ENCODE peak calls at places on chromosomes 16 and 17, in nine cellular contexts. One of them, this sample, is unnamed.

GRCh38 chr16:18932243-18932997 is 6.2 kb upstream of the SMG1 start:
- DNase-seq in fibroblast of lung: peak
- DNase-seq in WERI-Rb-1: no peak
- DNase-seq in Peyer's patch: no peak
- DNase-seq in cardiac muscle cell: peak
- DNase-seq in HCT116: no peak
- DNase-seq in left ventricle myocardium inferior: no peak
- DNase-seq in neural progenitor cell: peak
- DNase-seq in astrocyte: peak
- DNase-seq in this sample: no peak

GRCh38 chr16:89397331-89397861 is 93.0 kb downstream of the ANKRD11 start:
- DNase-seq in astrocyte: no peak
- DNase-seq in WERI-Rb-1: no peak
- DNase-seq in fibroblast of lung: no peak
- DNase-seq in cardiac muscle cell: no peak
- DNase-seq in Peyer's patch: no peak
- DNase-seq in neural progenitor cell: no peak
- DNase-seq in left ventricle myocardium inferior: no peak
- DNase-seq in HCT116: no peak
- DNase-seq in this sample: no peak

GRCh38 chr17:2239882-2240430 is 63.6 kb downstream of the SMG6 start:
- DNase-seq in fibroblast of lung: peak
- DNase-seq in cardiac muscle cell: no peak
- DNase-seq in Peyer's patch: no peak
- DNase-seq in WERI-Rb-1: no peak
- DNase-seq in left ventricle myocardium inferior: peak
- DNase-seq in neural progenitor cell: no peak
- DNase-seq in HCT116: no peak
- DNase-seq in astrocyte: peak
- DNase-seq in this sample: no peak

GRCh38 chr16:64469906-64470702 is 651.8 kb downstream of the CDH11 start:
- DNase-seq in cardiac muscle cell: peak
- DNase-seq in WERI-Rb-1: no peak
- DNase-seq in HCT116: no peak
- DNase-seq in left ventricle myocardium inferior: peak
- DNase-seq in Peyer's patch: no peak
- DNase-seq in neural progenitor cell: peak
- DNase-seq in astrocyte: no peak
- DNase-seq in fibroblast of lung: no peak
- DNase-seq in this sample: no peak

GRCh38 chr17:77141846-77142449 is 1.2 kb downstream of the SEC14L1 start:
- DNase-seq in cardiac muscle cell: no peak
- DNase-seq in fibroblast of lung: peak
- DNase-seq in Peyer's patch: no peak
- DNase-seq in HCT116: no peak
- DNase-seq in neural progenitor cell: no peak
- DNase-seq in left ventricle myocardium inferior: no peak
- DNase-seq in astrocyte: peak
- DNase-seq in WERI-Rb-1: no peak
- DNase-seq in this sample: no peak

GRCh38 chr16:8847623-8848022 is 21.2 kb downstream of the CARHSP1 start:
- DNase-seq in astrocyte: no peak
- DNase-seq in fibroblast of lung: no peak
- DNase-seq in HCT116: no peak
- DNase-seq in Peyer's patch: peak
- DNase-seq in neural progenitor cell: no peak
- DNase-seq in WERI-Rb-1: no peak
- DNase-seq in cardiac muscle cell: no peak
- DNase-seq in left ventricle myocardium inferior: no peak
- DNase-seq in this sample: no peak

GRCh38 chr17:2711608-2712299 is at the start of gene CLUH:
- DNase-seq in cardiac muscle cell: peak
- DNase-seq in fibroblast of lung: peak
- DNase-seq in WERI-Rb-1: peak
- DNase-seq in left ventricle myocardium inferior: peak
- DNase-seq in Peyer's patch: peak
- DNase-seq in neural progenitor cell: peak
- DNase-seq in astrocyte: peak
- DNase-seq in HCT116: peak
- DNase-seq in this sample: peak

GRCh38 chr17:15894913-15895658 is 49.8 kb upstream of the ADORA2B start:
- DNase-seq in HCT116: no peak
- DNase-seq in Peyer's patch: no peak
- DNase-seq in astrocyte: no peak
- DNase-seq in fibroblast of lung: no peak
- DNase-seq in neural progenitor cell: no peak
- DNase-seq in left ventricle myocardium inferior: no peak
- DNase-seq in cardiac muscle cell: no peak
- DNase-seq in WERI-Rb-1: no peak
- DNase-seq in this sample: no peak

GRCh38 chr16:10240854-10241613 is 58.8 kb upstream of the GRIN2A start:
- DNase-seq in Peyer's patch: no peak
- DNase-seq in astrocyte: peak
- DNase-seq in fibroblast of lung: peak
- DNase-seq in neural progenitor cell: no peak
- DNase-seq in WERI-Rb-1: no peak
- DNase-seq in HCT116: no peak
- DNase-seq in left ventricle myocardium inferior: no peak
- DNase-seq in cardiac muscle cell: no peak
- DNase-seq in this sample: no peak

GRCh38 chr17:37475713-37476420 is 13.8 kb upstream of the DUSP14 start:
- DNase-seq in HCT116: no peak
- DNase-seq in cardiac muscle cell: no peak
- DNase-seq in astrocyte: no peak
- DNase-seq in fibroblast of lung: no peak
- DNase-seq in neural progenitor cell: no peak
- DNase-seq in left ventricle myocardium inferior: no peak
- DNase-seq in WERI-Rb-1: no peak
- DNase-seq in Peyer's patch: no peak
- DNase-seq in this sample: no peak

GRCh38 chr17:5364156-5364555 is 55.3 kb downstream of the NUP88 start:
- DNase-seq in astrocyte: peak
- DNase-seq in HCT116: no peak
- DNase-seq in neural progenitor cell: no peak
- DNase-seq in left ventricle myocardium inferior: no peak
- DNase-seq in Peyer's patch: no peak
- DNase-seq in WERI-Rb-1: no peak
- DNase-seq in fibroblast of lung: peak
- DNase-seq in cardiac muscle cell: no peak
- DNase-seq in this sample: no peak

GRCh38 chr16:23124315-23124714 is 24.9 kb downstream of the USP31 start:
- DNase-seq in Peyer's patch: no peak
- DNase-seq in astrocyte: peak
- DNase-seq in cardiac muscle cell: no peak
- DNase-seq in WERI-Rb-1: no peak
- DNase-seq in left ventricle myocardium inferior: no peak
- DNase-seq in HCT116: no peak
- DNase-seq in fibroblast of lung: peak
- DNase-seq in neural progenitor cell: no peak
- DNase-seq in this sample: no peak

DNA sequence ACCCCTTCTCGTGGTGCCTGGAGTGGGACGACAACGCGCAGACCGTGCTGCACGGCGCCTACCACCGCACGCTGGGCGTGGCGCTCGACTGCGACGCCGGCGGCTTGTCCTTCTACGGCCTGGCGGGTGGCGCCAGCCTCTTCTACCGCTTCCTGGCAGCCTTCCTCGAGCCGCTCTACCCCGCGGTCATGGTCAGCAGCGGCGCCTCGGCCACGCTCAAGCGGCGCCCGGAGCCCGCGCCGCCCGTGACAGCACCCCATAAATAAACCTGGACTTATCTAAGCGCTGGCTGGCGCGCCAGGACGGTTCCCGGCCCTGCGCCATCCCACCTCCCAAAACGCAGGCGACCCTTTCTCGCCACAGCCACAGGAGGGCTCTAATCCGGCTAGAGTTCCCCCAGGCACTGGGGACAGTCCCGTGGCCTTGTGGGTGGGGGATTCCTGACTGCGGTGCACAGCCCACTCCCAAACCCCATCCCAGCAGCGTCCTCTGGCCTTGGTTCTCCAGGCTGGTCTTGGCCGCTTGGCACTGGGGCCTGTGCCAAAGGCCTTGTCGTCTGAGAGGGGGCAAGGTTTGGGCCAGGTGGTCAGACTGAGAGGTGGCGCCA is 10.2 kb upstream of the SLC16A5 start:
- DNase-seq in fibroblast of lung: peak
- DNase-seq in Peyer's patch: peak
- DNase-seq in WERI-Rb-1: no peak
- DNase-seq in left ventricle myocardium inferior: peak
- DNase-seq in cardiac muscle cell: no peak
- DNase-seq in HCT116: no peak
- DNase-seq in neural progenitor cell: no peak
- DNase-seq in astrocyte: no peak
- DNase-seq in this sample: peak
- H3K4me3 ChIP-seq in fibroblast of lung: no peak
- H3K4me3 ChIP-seq in Peyer's patch: peak
- H3K4me3 ChIP-seq in WERI-Rb-1: no peak
- H3K4me3 ChIP-seq in left ventricle myocardium inferior: peak
- H3K4me3 ChIP-seq in cardiac muscle cell: no peak
- H3K4me3 ChIP-seq in HCT116: peak
- H3K4me3 ChIP-seq in neural progenitor cell: no peak
- H3K4me3 ChIP-seq in astrocyte: no peak
- H3K4me3 ChIP-seq in this sample: no peak

GRCh38 chr16:4361944-4362311 is 9.7 kb upstream of the VASN start:
- DNase-seq in left ventricle myocardium inferior: no peak
- DNase-seq in neural progenitor cell: no peak
- DNase-seq in fibroblast of lung: no peak
- DNase-seq in Peyer's patch: no peak
- DNase-seq in HCT116: no peak
- DNase-seq in astrocyte: no peak
- DNase-seq in WERI-Rb-1: no peak
- DNase-seq in cardiac muscle cell: no peak
- DNase-seq in this sample: no peak

GRCh38 chr16:4360538-4361021 is 9.5 kb upstream of the PAM16 start:
- DNase-seq in fibroblast of lung: no peak
- DNase-seq in HCT116: no peak
- DNase-seq in cardiac muscle cell: no peak
- DNase-seq in astrocyte: no peak
- DNase-seq in Peyer's patch: no peak
- DNase-seq in neural progenitor cell: peak
- DNase-seq in left ventricle myocardium inferior: no peak
- DNase-seq in WERI-Rb-1: peak
- DNase-seq in this sample: no peak

GRCh38 chr16:4364196-4365013 is 7.2 kb upstream of the VASN start:
- DNase-seq in left ventricle myocardium inferior: no peak
- DNase-seq in astrocyte: no peak
- DNase-seq in fibroblast of lung: no peak
- DNase-seq in WERI-Rb-1: no peak
- DNase-seq in HCT116: no peak
- DNase-seq in Peyer's patch: no peak
- DNase-seq in neural progenitor cell: no peak
- DNase-seq in cardiac muscle cell: no peak
- DNase-seq in this sample: no peak

GRCh38 chr16:4361033-4361943 is 10.2 kb upstream of the PAM16 start:
- DNase-seq in astrocyte: no peak
- DNase-seq in WERI-Rb-1: no peak
- DNase-seq in HCT116: no peak
- DNase-seq in cardiac muscle cell: no peak
- DNase-seq in fibroblast of lung: no peak
- DNase-seq in Peyer's patch: no peak
- DNase-seq in neural progenitor cell: no peak
- DNase-seq in left ventricle myocardium inferior: no peak
- DNase-seq in this sample: no peak

GRCh38 chr16:4362476-4363250 is 9.0 kb upstream of the VASN start:
- DNase-seq in neural progenitor cell: no peak
- DNase-seq in WERI-Rb-1: no peak
- DNase-seq in left ventricle myocardium inferior: no peak
- DNase-seq in HCT116: no peak
- DNase-seq in astrocyte: no peak
- DNase-seq in Peyer's patch: no peak
- DNase-seq in fibroblast of lung: no peak
- DNase-seq in cardiac muscle cell: no peak
- DNase-seq in this sample: no peak
- H3K27ac ChIP-seq in neural progenitor cell: no peak
- H3K27ac ChIP-seq in WERI-Rb-1: no peak
- H3K27ac ChIP-seq in left ventricle myocardium inferior: no peak
- H3K27ac ChIP-seq in HCT116: no peak
- H3K27ac ChIP-seq in astrocyte: no peak
- H3K27ac ChIP-seq in Peyer's patch: no peak
- H3K27ac ChIP-seq in fibroblast of lung: no peak
- H3K27ac ChIP-seq in cardiac muscle cell: no peak
- H3K27ac ChIP-seq in this sample: no peak

GRCh38 chr16:85422374-85423185 is 190.5 kb upstream of the GSE1 start:
- DNase-seq in fibroblast of lung: no peak
- DNase-seq in cardiac muscle cell: peak
- DNase-seq in astrocyte: no peak
- DNase-seq in Peyer's patch: peak
- DNase-seq in left ventricle myocardium inferior: peak
- DNase-seq in WERI-Rb-1: no peak
- DNase-seq in neural progenitor cell: peak
- DNase-seq in HCT116: no peak
- DNase-seq in this sample: peak
- H3K4me3 ChIP-seq in fibroblast of lung: no peak
- H3K4me3 ChIP-seq in cardiac muscle cell: no peak
- H3K4me3 ChIP-seq in astrocyte: no peak
- H3K4me3 ChIP-seq in Peyer's patch: peak
- H3K4me3 ChIP-seq in left ventricle myocardium inferior: no peak
- H3K4me3 ChIP-seq in WERI-Rb-1: no peak
- H3K4me3 ChIP-seq in neural progenitor cell: no peak
- H3K4me3 ChIP-seq in HCT116: no peak
- H3K4me3 ChIP-seq in this sample: no peak

GRCh38 chr17:59856859-59857794 is 35.6 kb downstream of the TUBD1 start:
- DNase-seq in HCT116: no peak
- DNase-seq in WERI-Rb-1: no peak
- DNase-seq in astrocyte: no peak
- DNase-seq in cardiac muscle cell: no peak
- DNase-seq in neural progenitor cell: no peak
- DNase-seq in fibroblast of lung: no peak
- DNase-seq in left ventricle myocardium inferior: no peak
- DNase-seq in Peyer's patch: peak
- DNase-seq in this sample: no peak

GRCh38 chr17:59863607-59864006 is 29.1 kb downstream of the TUBD1 start:
- DNase-seq in neural progenitor cell: no peak
- DNase-seq in astrocyte: no peak
- DNase-seq in cardiac muscle cell: no peak
- DNase-seq in fibroblast of lung: no peak
- DNase-seq in WERI-Rb-1: no peak
- DNase-seq in HCT116: no peak
- DNase-seq in left ventricle myocardium inferior: no peak
- DNase-seq in Peyer's patch: no peak
- DNase-seq in this sample: no peak

GRCh38 chr17:59858167-59858790 is 34.5 kb downstream of the TUBD1 start:
- DNase-seq in HCT116: no peak
- DNase-seq in astrocyte: peak
- DNase-seq in left ventricle myocardium inferior: no peak
- DNase-seq in fibroblast of lung: no peak
- DNase-seq in Peyer's patch: no peak
- DNase-seq in neural progenitor cell: no peak
- DNase-seq in cardiac muscle cell: no peak
- DNase-seq in WERI-Rb-1: no peak
- DNase-seq in this sample: no peak

DNA sequence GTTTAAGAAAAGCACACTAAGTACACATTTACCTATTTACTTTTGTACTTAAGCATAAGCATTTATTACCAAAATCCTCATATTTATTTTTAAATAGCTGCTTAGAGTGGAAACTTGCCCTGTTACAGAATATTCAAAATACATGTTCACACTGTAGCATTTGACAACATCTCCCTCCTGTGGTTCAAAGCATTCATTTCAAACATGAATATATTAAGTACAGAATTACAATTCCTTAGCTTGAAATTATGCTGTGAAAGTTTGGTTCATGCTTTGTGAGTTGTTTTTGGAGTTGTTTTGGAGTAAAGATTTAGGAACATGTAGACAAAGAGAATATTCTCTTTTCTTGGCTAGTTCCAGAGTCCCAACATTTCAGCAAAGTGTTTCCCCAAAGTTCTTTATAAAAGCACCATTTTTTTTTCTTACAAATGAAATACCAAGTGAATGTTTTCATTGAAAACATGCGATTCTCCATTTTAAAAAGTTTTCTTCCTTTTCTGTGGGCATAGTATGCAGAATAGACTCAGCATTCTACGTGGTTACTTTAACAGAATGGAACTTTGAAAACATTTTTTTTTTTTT is 33.2 kb downstream of the TUBD1 start:
- DNase-seq in WERI-Rb-1: no peak
- DNase-seq in neural progenitor cell: no peak
- DNase-seq in fibroblast of lung: peak
- DNase-seq in cardiac muscle cell: no peak
- DNase-seq in astrocyte: peak
- DNase-seq in Peyer's patch: no peak
- DNase-seq in left ventricle myocardium inferior: no peak
- DNase-seq in HCT116: no peak
- DNase-seq in this sample: peak
- H3K27ac ChIP-seq in WERI-Rb-1: no peak
- H3K27ac ChIP-seq in neural progenitor cell: no peak
- H3K27ac ChIP-seq in fibroblast of lung: no peak
- H3K27ac ChIP-seq in cardiac muscle cell: no peak
- H3K27ac ChIP-seq in astrocyte: no peak
- H3K27ac ChIP-seq in Peyer's patch: no peak
- H3K27ac ChIP-seq in left ventricle myocardium inferior: no peak
- H3K27ac ChIP-seq in HCT116: no peak
- H3K27ac ChIP-seq in this sample: no peak